ENCODE peak calls at places on chromosomes 7 and 10, in eight cellular contexts. D is pancreas; Z is CD4-positive, alpha-beta memory T cell; R is sigmoid colon; W is heart right ventricle; B is mucosa of descending colon; C is SJCRH30; J is fibroblast of lung. M is an unnamed sample.

GRCh38 chr7:103521917-103522316 is 75.9 kb upstream of the SLC26A5 start:
- DNase-seq in D (no peak), Z (no peak), R (no peak), W (no peak), B (no peak), C (no peak), J (no peak), M (no peak)

GRCh38 chr7:41256186-41256945 is 446.5 kb downstream of the INHBA start:
- DNase-seq in D (no peak), Z (no peak), R (no peak), W (no peak), B (no peak), C (no peak), J (peak; percentile 55), M (no peak)

GRCh38 chr7:116342125-116342524 is 131.8 kb downstream of the TES start:
- DNase-seq in D (no peak), Z (no peak), R (no peak), W (no peak), B (no peak), C (no peak), J (no peak), M (no peak)

GRCh38 chr10:92790449-92790848 is 57.9 kb upstream of the EXOC6 start:
- DNase-seq in D (no peak), Z (no peak), R (no peak), W (no peak), B (no peak), C (no peak), J (no peak), M (no peak)

GRCh38 chr10:78588194-78588811 is 480.5 kb upstream of the ZMIZ1 start:
- DNase-seq in D (no peak), Z (no peak), R (peak; percentile 76), W (peak; percentile 52), B (no peak), C (no peak), J (peak; percentile 98), M (no peak)

GRCh38 chr7:43303740-43304241 is 191.3 kb downstream of the HECW1 start:
- DNase-seq in D (no peak), Z (no peak), R (no peak), W (no peak), B (no peak), C (no peak), J (peak; percentile 66), M (peak; percentile 80)

GRCh38 chr7:3082386-3082785 is 38.7 kb upstream of the CARD11 start:
- DNase-seq in D (no peak), Z (no peak), R (no peak), W (no peak), B (no peak), C (no peak), J (no peak), M (no peak)

GRCh38 chr7:98930921-98931320 is 52.6 kb downstream of the TRRAP start:
- DNase-seq in D (no peak), Z (peak; percentile 69), R (no peak), W (no peak), B (no peak), C (no peak), J (peak; percentile 4), M (no peak)

GRCh38 chr7:3844545-3845151 is 543.6 kb downstream of the SDK1 start:
- DNase-seq in D (no peak), Z (no peak), R (no peak), W (no peak), B (no peak), C (no peak), J (no peak), M (no peak)

GRCh38 chr7:69412331-69413146 is 185.7 kb upstream of the AUTS2 start:
- DNase-seq in D (no peak), Z (no peak), R (no peak), W (peak; percentile 31), B (no peak), C (peak; percentile 26), J (peak; percentile 87), M (peak; percentile 78)

GRCh38 chr10:61244261-61244775 is 208.9 kb downstream of the TMEM26 start:
- DNase-seq in D (no peak), Z (no peak), R (no peak), W (no peak), B (no peak), C (peak; percentile 13), J (no peak), M (no peak)

GRCh38 chr7:73992104-73992562 is 35.8 kb upstream of the ELN start:
- DNase-seq in D (peak; percentile 53), Z (no peak), R (peak; percentile 82), W (peak; percentile 64), B (peak; percentile 66), C (no peak), J (peak; percentile 88), M (no peak)

GRCh38 chr10:100731603-100732596 is 13.5 kb upstream of the PAX2 start:
- DNase-seq in D (no peak), Z (no peak), R (no peak), W (no peak), B (no peak), C (no peak), J (no peak), M (no peak)

GRCh38 chr10:67676208-67676825 is 19.7 kb downstream of the CTNNA3 start:
- DNase-seq in D (no peak), Z (no peak), R (no peak), W (no peak), B (no peak), C (no peak), J (no peak), M (no peak)

GRCh38 chr10:9056521-9056920 is 1002.0 kb downstream of the GATA3 start:
- DNase-seq in D (no peak), Z (no peak), R (no peak), W (no peak), B (no peak), C (no peak), J (no peak), M (no peak)

GRCh38 chr10:77505431-77506334 is 131.9 kb downstream of the KCNMA1 start:
- DNase-seq in D (no peak), Z (no peak), R (no peak), W (no peak), B (no peak), C (no peak), J (peak; percentile 96), M (peak; percentile 15)

GRCh38 chr10:77504196-77504869 is 133.3 kb downstream of the KCNMA1 start:
- DNase-seq in D (no peak), Z (no peak), R (no peak), W (no peak), B (no peak), C (no peak), J (peak; percentile 70), M (no peak)

GRCh38 chr10:77506517-77506916 is 131.1 kb downstream of the KCNMA1 start:
- DNase-seq in D (no peak), Z (no peak), R (no peak), W (no peak), B (no peak), C (no peak), J (peak; percentile 52), M (no peak)

GRCh38 chr10:77507313-77507712 is 130.3 kb downstream of the KCNMA1 start:
- DNase-seq in D (no peak), Z (no peak), R (no peak), W (no peak), B (no peak), C (no peak), J (no peak), M (no peak)

GRCh38 chr10:77504870-77505257 is 132.7 kb downstream of the KCNMA1 start:
- DNase-seq in D (peak; percentile 70), Z (no peak), R (no peak), W (no peak), B (no peak), C (no peak), J (peak; percentile 73), M (no peak)
- H3K4me1 ChIP-seq in D (peaks cover 1% of the 10 kb centered on the region), Z (no peaks in the 10 kb centered on the region), R (peaks cover 63% of the 10 kb centered on the region), W (peaks cover 8% of the 10 kb centered on the region), B (no peaks in the 10 kb centered on the region), C (peaks cover 5% of the 10 kb centered on the region), J (peaks cover 36% of the 10 kb centered on the region), M (no peaks in the 10 kb centered on the region)

DNA sequence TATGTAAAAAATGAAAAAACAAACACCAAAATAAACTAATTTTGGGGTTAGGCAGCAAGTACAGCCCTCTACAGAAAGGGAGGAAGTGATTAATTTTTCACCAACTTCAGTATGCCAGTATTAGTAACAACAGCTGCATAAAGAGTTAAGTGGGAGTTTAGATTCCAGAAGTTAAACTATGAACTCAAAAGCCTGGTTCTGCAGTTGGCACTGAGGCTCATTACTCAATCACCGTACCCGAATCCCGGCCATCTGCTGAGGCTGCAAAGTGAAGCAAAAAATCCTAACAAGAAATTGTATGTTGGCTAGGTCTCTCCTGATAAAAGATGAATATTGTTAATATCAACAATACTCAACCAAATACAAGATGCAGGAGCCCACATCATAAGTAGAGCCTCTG is 4.0 kb downstream of the NUDT5 start:
- DNase-seq in D (no peak), Z (no peak), R (no peak), W (no peak), B (no peak), C (peak; percentile 21), J (no peak), M (no peak)
- H3K4me1 ChIP-seq in D (peaks cover under 1% of the 10 kb centered on the region), Z (peaks cover 25% of the 10 kb centered on the region), R (peaks cover 26% of the 10 kb centered on the region), W (peaks cover 42% of the 10 kb centered on the region), B (peaks cover 12% of the 10 kb centered on the region), C (peaks cover 11% of the 10 kb centered on the region), J (peaks cover 6% of the 10 kb centered on the region), M (peaks cover 18% of the 10 kb centered on the region)

GRCh38 chr10:110413903-110414562 is 83.7 kb upstream of the DUSP5 start:
- DNase-seq in D (no peak), Z (no peak), R (no peak), W (no peak), B (no peak), C (no peak), J (peak; percentile 47), M (no peak)

GRCh38 chr10:110413049-110413783 is 84.5 kb upstream of the DUSP5 start:
- DNase-seq in D (no peak), Z (no peak), R (no peak), W (no peak), B (no peak), C (no peak), J (peak; percentile 44), M (no peak)

GRCh38 chr10:110416776-110417732 is 80.7 kb upstream of the DUSP5 start:
- DNase-seq in D (no peak), Z (no peak), R (no peak), W (no peak), B (peak; percentile 80), C (no peak), J (no peak), M (no peak)

GRCh38 chr10:110414563-110415309 is 83.0 kb upstream of the DUSP5 start:
- DNase-seq in D (no peak), Z (peak; percentile 94), R (no peak), W (no peak), B (peak; percentile 81), C (no peak), J (peak; percentile 62), M (no peak)

GRCh38 chr10:110415809-110416208 is 81.9 kb upstream of the DUSP5 start:
- DNase-seq in D (no peak), Z (no peak), R (no peak), W (no peak), B (no peak), C (no peak), J (no peak), M (no peak)
- H3K4me1 ChIP-seq in D (no peaks in the 10 kb centered on the region), Z (peaks cover 54% of the 10 kb centered on the region), R (peaks cover 8% of the 10 kb centered on the region), W (peaks cover 50% of the 10 kb centered on the region), B (peaks cover 13% of the 10 kb centered on the region), C (peaks cover 20% of the 10 kb centered on the region), J (peaks cover 12% of the 10 kb centered on the region), M (peaks cover 8% of the 10 kb centered on the region)

DNA sequence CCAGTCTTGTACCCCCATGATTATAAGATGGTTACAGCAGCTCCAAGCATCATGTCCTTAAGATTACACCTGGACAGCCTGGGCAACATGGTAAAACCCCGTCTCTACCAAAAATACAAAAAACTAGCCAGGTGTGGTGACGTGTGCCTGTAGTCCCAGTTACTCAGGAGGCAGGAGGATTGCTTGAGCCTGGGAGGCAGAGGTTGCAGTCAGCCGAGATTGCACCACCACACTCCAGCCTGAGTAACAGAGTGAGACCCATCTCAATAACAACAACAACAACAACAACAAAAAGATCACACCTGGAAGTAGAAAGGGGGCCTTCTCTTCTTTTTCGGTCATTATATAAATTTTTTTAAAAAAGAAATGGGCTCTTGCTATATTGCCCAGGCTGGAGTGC is 4.9 kb upstream of the ENTPD7 start:
- DNase-seq in D (no peak), Z (no peak), R (no peak), W (no peak), B (no peak), C (no peak), J (no peak), M (no peak)
- H3K4me1 ChIP-seq in D (no peaks in the 10 kb centered on the region), Z (peaks cover 9% of the 10 kb centered on the region), R (peaks cover 9% of the 10 kb centered on the region), W (peaks cover 31% of the 10 kb centered on the region), B (peaks cover 6% of the 10 kb centered on the region), C (no peaks in the 10 kb centered on the region), J (no peaks in the 10 kb centered on the region), M (no peaks in the 10 kb centered on the region)

M was measured in A673.